ENCODE peak calls at places on chromosomes 11 and 22, in eight cellular contexts. W is CD4-positive, alpha-beta memory T cell; Q is GM23338; M is AG10803; J is H7; G is NB4; I is dorsolateral prefrontal cortex; D is astrocyte of the spinal cord. F is an unnamed sample.
A peak's percentile ranks its signal among the peaks of the same experiment; 100 is the strongest.

GRCh38 chr11:113730887-113731726 is 25.0 kb upstream of the TMPRSS5 start:
- DNase-seq in W (no peak), Q (peak; percentile 72), M (peak; percentile 65), J (peak; percentile 51), G (peak; percentile 60), I (peak; percentile 73), D (peak; percentile 77), F (peak; percentile 72)

GRCh38 chr11:19520681-19521080 is 192.0 kb upstream of the NAV2 start:
- DNase-seq in W (no peak), Q (no peak), M (no peak), J (no peak), G (no peak), I (no peak), D (no peak), F (no peak)

GRCh38 chr22:30204742-30205111 is 41.8 kb downstream of the LIF start:
- DNase-seq in W (no peak), Q (no peak), M (peak; percentile 96), J (peak; percentile 17), G (no peak), I (no peak), D (peak; percentile 79), F (peak; percentile 88)

GRCh38 chr11:8384199-8384821 is 120.6 kb upstream of the LMO1 start:
- DNase-seq in W (no peak), Q (peak; percentile 73), M (peak; percentile 15), J (peak; percentile 60), G (peak; percentile 50), I (no peak), D (no peak), F (peak; percentile 51)

GRCh38 chr11:70201876-70202861 is 927 bp upstream of the FADD start:
- DNase-seq in W (no peak), Q (no peak), M (peak; percentile 62), J (no peak), G (peak; percentile 86), I (no peak), D (no peak), F (peak; percentile 52)

GRCh38 chr11:79902493-79902892 is 461.7 kb upstream of the TENM4 start:
- DNase-seq in W (no peak), Q (no peak), M (no peak), J (no peak), G (no peak), I (no peak), D (no peak), F (no peak)

GRCh38 chr11:67468056-67468455 is 995 bp downstream of the TMEM134 start:
- DNase-seq in W (no peak), Q (no peak), M (peak; percentile 3), J (peak; percentile 61), G (no peak), I (peak; percentile 62), D (no peak), F (no peak)

GRCh38 chr22:50087646-50088045 is 2.2 kb upstream of the MOV10L1 start:
- DNase-seq in W (no peak), Q (no peak), M (no peak), J (no peak), G (no peak), I (no peak), D (no peak), F (no peak)

GRCh38 chr22:26671317-26672059 is 14.1 kb downstream of the MIAT start:
- DNase-seq in W (peak; percentile 75), Q (peak; percentile 58), M (no peak), J (peak; percentile 44), G (no peak), I (no peak), D (no peak), F (no peak)

GRCh38 chr22:25709758-25710157 is 32.2 kb upstream of the MYO18B start:
- DNase-seq in W (no peak), Q (no peak), M (no peak), J (no peak), G (no peak), I (no peak), D (no peak), F (no peak)

GRCh38 chr22:42873361-42873760 is 16.3 kb upstream of the ARFGAP3 start:
- DNase-seq in W (no peak), Q (no peak), M (no peak), J (no peak), G (peak; percentile 37), I (no peak), D (no peak), F (no peak)

GRCh38 chr22:39622881-39623367 is 52.4 kb downstream of the CACNA1I start:
- DNase-seq in W (peak; percentile 62), Q (peak; percentile 89), M (peak; percentile 12), J (peak; percentile 94), G (peak; percentile 61), I (peak; percentile 26), D (no peak), F (peak; percentile 35)

GRCh38 chr11:61111786-61112517 is 9.7 kb downstream of the CD5 start:
- DNase-seq in W (peak; percentile 79), Q (no peak), M (no peak), J (peak; percentile 14), G (no peak), I (no peak), D (no peak), F (no peak)

GRCh38 chr22:20130739-20131592 is 638 bp upstream of the ZDHHC8 start:
- DNase-seq in W (peak; percentile 75), Q (peak; percentile 88), M (peak; percentile 77), J (peak; percentile 94), G (peak; percentile 85), I (peak; percentile 87), D (peak; percentile 84), F (peak; percentile 87)

GRCh38 chr11:73384871-73385692 is 8.9 kb downstream of the RELT start:
- DNase-seq in W (no peak), Q (no peak), M (peak; percentile 18), J (no peak), G (peak; percentile 97), I (peak; percentile 33), D (no peak), F (no peak)

GRCh38 chr11:122791411-122791810 is 46.9 kb upstream of the CRTAM start:
- DNase-seq in W (no peak), Q (no peak), M (no peak), J (no peak), G (peak; percentile 25), I (no peak), D (no peak), F (no peak)

GRCh38 chr11:85874265-85874664 is 19.1 kb downstream of the CCDC83 start:
- DNase-seq in W (no peak), Q (no peak), M (peak; percentile 50), J (no peak), G (no peak), I (no peak), D (peak; percentile 30), F (no peak)

GRCh38 chr11:61149624-61150615 is 11.3 kb downstream of the VPS37C start:
- DNase-seq in W (no peak), Q (peak; percentile 64), M (no peak), J (peak; percentile 69), G (no peak), I (no peak), D (no peak), F (peak; percentile 38)

GRCh38 chr11:79049627-79050238 is 391.1 kb downstream of the TENM4 start:
- DNase-seq in W (no peak), Q (no peak), M (no peak), J (no peak), G (no peak), I (no peak), D (no peak), F (no peak)

GRCh38 chr22:19169002-19169946 is 9.3 kb downstream of the SLC25A1 start:
- DNase-seq in W (no peak), Q (no peak), M (no peak), J (peak; percentile 80), G (no peak), I (no peak), D (no peak), F (no peak)

DNA sequence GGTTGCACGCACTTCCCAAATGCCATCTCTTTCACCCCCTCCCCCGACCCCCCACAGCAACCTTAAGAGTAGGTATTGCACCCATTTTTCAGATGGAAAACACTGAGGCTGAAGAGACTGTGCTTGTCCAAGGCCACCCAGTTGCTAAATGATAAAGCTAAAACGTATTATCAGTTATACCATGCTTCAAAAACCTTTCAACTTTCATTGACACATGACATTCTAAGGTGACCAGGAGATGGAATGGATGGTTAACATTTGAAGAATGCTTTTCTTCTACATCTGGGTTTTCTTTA is 4.0 kb downstream of the TIMP3 start:
- DNase-seq in W (no peak), Q (no peak), M (no peak), J (no peak), G (no peak), I (no peak), D (no peak), F (no peak)
- H3K4me3 ChIP-seq in W (no peak overlapping the region), Q (no peak overlapping the region), M (peak overlapping the region; percentile 94), J (no peak overlapping the region), G (no peak overlapping the region), I (no peak overlapping the region), D (no peak overlapping the region), F (no peak overlapping the region)

GRCh38 chr11:117199916-117200812 is 994 bp downstream of the TAGLN start:
- DNase-seq in W (no peak), Q (no peak), M (no peak), J (peak; percentile 61), G (no peak), I (no peak), D (no peak), F (peak; percentile 54)
- H3K4me3 ChIP-seq in W (no peak overlapping the region), Q (peak overlapping the region; percentile 68), M (peak overlapping the region; percentile 88), J (peak overlapping the region; percentile 51), G (no peak overlapping the region), I (no peak overlapping the region), D (peak overlapping the region; percentile 64), F (peak overlapping the region; percentile 64)

DNA sequence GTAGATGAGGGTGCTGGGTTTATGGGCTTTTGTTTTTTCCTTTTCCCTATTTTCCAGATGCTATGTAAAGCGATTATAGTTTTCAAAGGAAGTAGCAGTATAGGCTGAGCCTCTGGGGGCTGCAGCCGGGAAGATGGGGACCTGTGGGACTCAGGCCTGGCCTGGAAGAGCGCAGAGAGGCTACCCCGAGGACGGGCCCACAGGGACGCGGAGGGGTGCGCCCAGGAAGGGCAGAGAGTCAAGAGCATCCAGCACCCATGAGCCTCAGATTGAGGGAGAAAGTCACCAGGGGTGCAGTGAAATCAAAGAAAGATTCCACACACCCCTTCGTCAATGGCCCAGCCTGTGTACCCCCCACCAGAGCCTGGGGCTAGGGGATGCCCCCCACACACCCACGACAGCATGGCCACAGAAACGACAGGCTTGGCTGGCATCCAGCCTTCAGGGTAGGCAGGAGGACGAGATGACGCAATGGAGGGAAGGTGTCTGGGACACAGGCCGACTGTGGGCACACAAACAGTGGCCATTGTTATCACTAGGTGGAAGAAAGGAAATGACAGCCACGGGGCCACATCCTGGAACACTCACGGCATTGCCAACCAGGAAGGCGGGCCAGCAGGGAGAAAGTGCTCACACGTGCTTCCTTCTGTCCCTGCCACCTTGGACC is 9.0 kb downstream of the PLA2G6 start:
- DNase-seq in W (peak; percentile 39), Q (no peak), M (peak; percentile 40), J (no peak), G (no peak), I (no peak), D (peak; percentile 52), F (peak; percentile 76)
- H3K4me3 ChIP-seq in W (no peak overlapping the region), Q (no peak overlapping the region), M (no peak overlapping the region), J (no peak overlapping the region), G (no peak overlapping the region), I (no peak overlapping the region), D (no peak overlapping the region), F (no peak overlapping the region)

DNA sequence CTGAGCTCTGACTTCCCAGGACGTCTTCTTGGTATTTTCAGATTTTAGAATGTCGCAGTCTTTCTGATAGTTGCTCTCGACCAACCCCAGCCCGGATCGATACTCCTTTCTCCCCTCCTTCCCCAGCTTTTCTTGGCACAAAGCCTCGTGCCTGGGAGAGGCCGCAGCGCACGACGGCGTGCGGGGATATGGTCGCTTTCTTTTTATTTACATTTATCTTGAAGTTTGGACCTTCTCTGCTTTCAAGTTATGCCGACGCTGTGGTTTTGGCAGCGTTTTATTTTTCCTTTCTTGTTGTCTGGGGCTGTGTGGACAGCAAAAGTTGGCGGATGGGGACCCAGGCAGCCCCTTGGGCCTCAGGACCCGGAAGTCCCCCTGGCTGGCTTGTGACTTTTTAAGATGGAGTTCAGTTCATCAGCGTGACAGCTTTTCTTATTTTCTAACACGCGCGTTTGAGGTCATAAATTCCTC is 4.2 kb upstream of the SPDYC start:
- DNase-seq in W (no peak), Q (peak; percentile 45), M (no peak), J (peak; percentile 42), G (no peak), I (no peak), D (no peak), F (peak; percentile 9)
- H3K4me3 ChIP-seq in W (no peak overlapping the region), Q (no peak overlapping the region), M (no peak overlapping the region), J (no peak overlapping the region), G (no peak overlapping the region), I (no peak overlapping the region), D (no peak overlapping the region), F (no peak overlapping the region)

F was measured in cardiac fibroblast.